ENCODE peak calls at places on chromosomes 11 and 22, in four cellular contexts. R, K, I and G are unnamed samples.

GRCh38 chr22:49590381-49590780 is 237.3 kb downstream of the BRD1 start:
- DNase-seq in R (no peak), K (no peak), I (no peak), G (peak; percentile 46)

GRCh38 chr22:49968313-49968830 is 7.8 kb downstream of the PIM3 start:
- DNase-seq in R (no peak), K (no peak), I (peak; percentile 54), G (peak; percentile 69)

GRCh38 chr11:120908521-120909181 is 115.3 kb upstream of the TBCEL start:
- DNase-seq in R (no peak), K (no peak), I (no peak), G (no peak)

GRCh38 chr11:44006882-44007495 is 40.8 kb upstream of the ACCSL start:
- DNase-seq in R (no peak), K (no peak), I (peak; percentile 71), G (no peak)

GRCh38 chr11:61132646-61133045 is 28.6 kb downstream of the VPS37C start:
- DNase-seq in R (no peak), K (no peak), I (peak; percentile 32), G (no peak)

GRCh38 chr22:46225631-46226030 is 24.5 kb downstream of the CDPF1 start:
- DNase-seq in R (no peak), K (no peak), I (no peak), G (no peak)

GRCh38 chr11:7573558-7574296 is 59.9 kb downstream of the PPFIBP2 start:
- DNase-seq in R (no peak), K (no peak), I (no peak), G (no peak)

GRCh38 chr22:46031965-46032851 is 55.2 kb upstream of the WNT7B start:
- DNase-seq in R (no peak), K (no peak), I (no peak), G (peak; percentile 51)

GRCh38 chr11:126132319-126132718 is 69.7 kb upstream of the CDON start:
- DNase-seq in R (no peak), K (peak; percentile 50), I (peak; percentile 73), G (peak; percentile 90)

GRCh38 chr11:122802876-122803275 is 35.4 kb upstream of the CRTAM start:
- DNase-seq in R (no peak), K (no peak), I (no peak), G (no peak)

GRCh38 chr11:122655527-122656072 is at the start of gene UBASH3B:
- DNase-seq in R (peak; percentile 67), K (no peak), I (peak; percentile 86), G (peak; percentile 89)

GRCh38 chr22:43616645-43617044 is 195.5 kb downstream of the EFCAB6 start:
- DNase-seq in R (no peak), K (no peak), I (no peak), G (no peak)

GRCh38 chr11:34346551-34346950 is 11.3 kb downstream of the ABTB2 start:
- DNase-seq in R (no peak), K (no peak), I (peak; percentile 75), G (no peak)

GRCh38 chr22:25598609-25599008 is 34.1 kb downstream of the GRK3 start:
- DNase-seq in R (no peak), K (no peak), I (no peak), G (no peak)

GRCh38 chr11:92964471-92964870 is 5.0 kb upstream of the MTNR1B start:
- DNase-seq in R (no peak), K (no peak), I (no peak), G (no peak)

GRCh38 chr22:41028841-41029240 is 63.6 kb upstream of the EP300 start:
- DNase-seq in R (no peak), K (no peak), I (no peak), G (no peak)

GRCh38 chr11:134486704-134487103 is 74.7 kb upstream of the B3GAT1 start:
- DNase-seq in R (no peak), K (no peak), I (no peak), G (peak; percentile 47)

GRCh38 chr22:21044931-21045584 is 688 bp upstream of the LRRC74B start:
- DNase-seq in R (no peak), K (no peak), I (peak; percentile 77), G (peak; percentile 63)

GRCh38 chr11:31887180-31887579 is 76.1 kb upstream of the PAX6 start:
- DNase-seq in R (no peak), K (no peak), I (no peak), G (no peak)

GRCh38 chr22:28802595-28803087 is 2.3 kb upstream of the XBP1 start:
- DNase-seq in R (no peak), K (no peak), I (no peak), G (no peak)

GRCh38 chr11:81005595-81005994 is 1564.8 kb upstream of the TENM4 start:
- DNase-seq in R (no peak), K (no peak), I (no peak), G (no peak)

GRCh38 chr11:71305451-71306125 is 53.2 kb upstream of the SHANK2 start:
- DNase-seq in R (no peak), K (no peak), I (peak; percentile 20), G (peak; percentile 36)

GRCh38 chr11:123516238-123516637 is 86.2 kb downstream of the GRAMD1B start:
- DNase-seq in R (no peak), K (no peak), I (no peak), G (no peak)

GRCh38 chr11:30914143-30914762 is 328.1 kb upstream of the MPPED2 start:
- DNase-seq in R (peak; percentile 58), K (peak; percentile 35), I (peak; percentile 66), G (peak; percentile 67)

GRCh38 chr11:13140873-13141655 is 131.9 kb downstream of the RASSF10 start:
- DNase-seq in R (no peak), K (no peak), I (no peak), G (no peak)

GRCh38 chr11:66973956-66974585 is 1.0 kb upstream of the C11orf86 start:
- DNase-seq in R (no peak), K (no peak), I (no peak), G (no peak)

GRCh38 chr11:68297052-68297378 is 15.4 kb upstream of the LRP5 start:
- DNase-seq in R (no peak), K (no peak), I (no peak), G (no peak)